ENCODE peak calls at places on chromosomes 13 and 19, in four cellular contexts. V, O, D and P are unnamed samples.

GRCh38 chr19:35352448-35353304 is 5.0 kb downstream of the FFAR1 start:
- DNase-seq in D (peak), V (peak), O (peak), P (peak)

GRCh38 chr19:41445575-41445974 is 2.6 kb downstream of the ERICH4 start:
- DNase-seq in V (no peak), D (no peak), O (no peak), P (no peak)

GRCh38 chr19:49502866-49503581 is 6.8 kb downstream of the RPS11 start:
- DNase-seq in V (peak), D (no peak), O (peak), P (no peak)

GRCh38 chr13:76523740-76524382 is 362.3 kb downstream of the KCTD12 start:
- DNase-seq in D (no peak), V (no peak), O (no peak), P (no peak)

GRCh38 chr19:48308695-48309586 is 16.4 kb upstream of the EMP3 start:
- DNase-seq in D (peak), O (peak), V (peak), P (no peak)

GRCh38 chr19:47561440-47562045 is 11.4 kb downstream of the ZNF541 start:
- DNase-seq in O (no peak), V (no peak), D (no peak), P (no peak)

GRCh38 chr19:3506384-3507340 is 551 bp downstream of the FZR1 start:
- DNase-seq in D (no peak), V (no peak), O (peak), P (no peak)

GRCh38 chr19:47228168-47228936 is 2.6 kb downstream of the BBC3 start:
- DNase-seq in O (peak), V (no peak), D (no peak), P (no peak)

GRCh38 chr19:38197937-38198704 is 25.9 kb downstream of the DPF1 start:
- DNase-seq in D (no peak), V (no peak), O (no peak), P (no peak)

GRCh38 chr13:46896346-46897138 is at the start of gene HTR2A:
- DNase-seq in D (no peak), V (no peak), O (peak), P (no peak)

GRCh38 chr13:28046981-28047380 is 53.4 kb downstream of the FLT3 start:
- DNase-seq in D (no peak), O (no peak), V (no peak), P (peak)

DNA sequence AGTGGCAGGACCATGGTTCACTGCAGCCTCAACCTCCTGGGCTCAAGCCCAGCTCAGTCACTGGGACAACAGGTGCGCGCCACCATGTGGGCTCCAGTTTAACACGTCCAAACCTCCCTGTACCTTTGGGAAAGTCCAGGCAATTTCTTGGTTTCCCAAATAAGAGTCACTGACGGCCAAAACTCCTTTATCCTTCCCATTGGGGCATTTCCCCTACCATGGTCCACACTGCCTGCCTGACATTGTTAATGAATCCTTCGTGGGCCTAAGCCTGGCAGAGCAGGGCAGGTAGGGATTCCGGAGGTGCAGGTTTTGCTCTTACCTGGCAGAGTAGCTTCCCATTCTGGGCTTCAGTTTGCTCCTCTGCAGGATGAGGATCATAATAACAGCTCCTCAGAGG is 66.2 kb upstream of the TM9SF2 start:
- DNase-seq in V (no peak), D (no peak), O (no peak), P (no peak)
- TF ChIP-seq CTCF in V (no peak), D (no peak), O (no peak), P (no peak)

GRCh38 chr19:17405250-17406038 is at the start of gene BST2:
- DNase-seq in V (no peak), D (no peak), O (peak), P (no peak)
- H3K4me3 ChIP-seq in V (no peak), D (peak), O (no peak), P (no peak)

GRCh38 chr13:43787998-43788397 is 1.2 kb upstream of the ENOX1 start:
- DNase-seq in V (peak), O (no peak), D (no peak), P (no peak)
- TF ChIP-seq CTCF in V (peak), O (no peak), D (peak), P (no peak)

DNA sequence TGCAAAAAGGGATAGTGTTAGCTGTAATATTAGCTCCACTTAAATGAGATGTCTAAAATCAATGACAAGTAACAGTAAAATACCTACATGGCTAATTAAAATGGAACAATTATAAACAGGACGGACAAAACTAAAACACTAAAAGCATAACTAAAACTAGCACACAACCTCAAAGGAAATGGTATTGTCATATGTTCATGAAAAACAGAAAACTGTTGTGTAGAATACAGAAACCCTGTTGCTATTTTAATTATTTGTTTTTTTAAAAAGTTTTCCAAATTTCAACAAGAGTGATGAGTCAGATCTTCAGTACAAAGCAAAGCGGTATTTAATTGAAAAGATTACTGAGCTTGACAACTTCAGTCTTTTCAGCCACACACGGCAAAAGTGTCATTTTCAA is 4.2 kb downstream of the RCBTB2 start:
- DNase-seq in D (no peak), O (no peak), V (no peak), P (no peak)
- H3K4me3 ChIP-seq in D (no peak), O (no peak), V (no peak), P (no peak)

GRCh38 chr19:53657778-53658177 is 26.0 kb downstream of the DPRX start:
- DNase-seq in V (no peak), O (no peak), D (no peak), P (no peak)

GRCh38 chr19:53657330-53657729 is 25.5 kb downstream of the DPRX start:
- DNase-seq in V (no peak), D (no peak), O (no peak), P (no peak)

GRCh38 chr19:53662209-53662608 is 30.4 kb downstream of the DPRX start:
- DNase-seq in V (no peak), D (no peak), O (no peak), P (no peak)

GRCh38 chr19:53660584-53660983 is 28.8 kb downstream of the DPRX start:
- DNase-seq in D (no peak), V (no peak), O (no peak), P (no peak)

GRCh38 chr19:53659292-53659691 is 27.5 kb downstream of the DPRX start:
- DNase-seq in D (no peak), V (peak), O (peak), P (no peak)
- TF ChIP-seq CTCF in D (peak), V (no peak), O (peak), P (no peak)

GRCh38 chr13:93843082-93843481 is 616.5 kb downstream of the GPC6 start:
- DNase-seq in O (no peak), D (no peak), V (peak), P (no peak)

GRCh38 chr13:93847162-93847561 is 620.6 kb downstream of the GPC6 start:
- DNase-seq in D (no peak), O (peak), V (peak), P (peak)

DNA sequence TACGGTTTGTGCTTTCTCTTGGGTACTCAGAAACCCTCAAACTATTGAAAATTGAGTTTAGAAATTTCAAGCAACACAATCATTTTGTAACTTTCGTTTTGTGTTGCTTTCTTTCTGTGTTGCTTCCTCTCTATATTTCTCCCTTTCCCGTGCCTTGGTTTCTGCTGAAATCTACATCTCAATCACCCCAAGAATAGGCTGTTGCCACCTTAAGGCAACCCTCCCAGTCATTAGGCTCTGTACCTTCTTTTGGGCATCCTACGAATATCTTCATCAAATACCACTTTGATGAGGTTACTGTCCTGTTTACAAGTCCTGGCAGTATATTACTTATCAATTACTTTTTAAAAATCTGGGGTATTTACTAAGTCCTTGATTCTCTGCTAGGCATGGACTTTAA is 621.6 kb downstream of the GPC6 start:
- DNase-seq in V (no peak), O (no peak), D (no peak), P (no peak)
- H3K4me3 ChIP-seq in V (no peak), O (no peak), D (no peak), P (no peak)

GRCh38 chr13:48873598-48873997 is 102.1 kb upstream of the FNDC3A start:
- DNase-seq in O (no peak), D (no peak), V (peak), P (no peak)
- TF ChIP-seq CTCF in O (peak), D (no peak), V (no peak), P (no peak)